ENCODE peak calls at places on chromosomes 5 and 9, in ten cellular contexts. One of them, this sample, is unnamed.

GRCh38 chr9:98083059-98083458 is 26.5 kb downstream of the NANS start:
- DNase-seq in astrocyte: no peak
- DNase-seq in cardiac muscle cell: no peak
- DNase-seq in breast epithelium: no peak
- DNase-seq in CD4-positive, alpha-beta T cell: no peak
- DNase-seq in lung: no peak
- DNase-seq in AG09319: no peak
- DNase-seq in progenitor cell of endocrine pancreas: no peak
- DNase-seq in IMR-90: peak
- DNase-seq in astrocyte of the spinal cord: no peak
- DNase-seq in this sample: no peak

GRCh38 chr5:64789457-64789856 is 20.7 kb downstream of the CWC27 start:
- DNase-seq in astrocyte: peak
- DNase-seq in cardiac muscle cell: no peak
- DNase-seq in breast epithelium: no peak
- DNase-seq in CD4-positive, alpha-beta T cell: no peak
- DNase-seq in lung: no peak
- DNase-seq in AG09319: peak
- DNase-seq in progenitor cell of endocrine pancreas: no peak
- DNase-seq in IMR-90: peak
- DNase-seq in astrocyte of the spinal cord: peak
- DNase-seq in this sample: no peak

GRCh38 chr5:342501-343460 is 21.3 kb downstream of the AHRR start:
- DNase-seq in astrocyte: no peak
- DNase-seq in cardiac muscle cell: no peak
- DNase-seq in breast epithelium: no peak
- DNase-seq in CD4-positive, alpha-beta T cell: no peak
- DNase-seq in lung: no peak
- DNase-seq in AG09319: no peak
- DNase-seq in progenitor cell of endocrine pancreas: no peak
- DNase-seq in IMR-90: no peak
- DNase-seq in astrocyte of the spinal cord: no peak
- DNase-seq in this sample: no peak

GRCh38 chr5:115579747-115580173 is 22.5 kb downstream of the TICAM2 start:
- DNase-seq in astrocyte: no peak
- DNase-seq in cardiac muscle cell: no peak
- DNase-seq in breast epithelium: no peak
- DNase-seq in CD4-positive, alpha-beta T cell: no peak
- DNase-seq in lung: no peak
- DNase-seq in AG09319: no peak
- DNase-seq in progenitor cell of endocrine pancreas: no peak
- DNase-seq in IMR-90: no peak
- DNase-seq in astrocyte of the spinal cord: peak
- DNase-seq in this sample: no peak

GRCh38 chr9:72442212-72442607 is 77.2 kb upstream of the ZFAND5 start:
- DNase-seq in astrocyte: peak
- DNase-seq in cardiac muscle cell: no peak
- DNase-seq in breast epithelium: no peak
- DNase-seq in CD4-positive, alpha-beta T cell: no peak
- DNase-seq in lung: no peak
- DNase-seq in AG09319: peak
- DNase-seq in progenitor cell of endocrine pancreas: no peak
- DNase-seq in IMR-90: peak
- DNase-seq in astrocyte of the spinal cord: peak
- DNase-seq in this sample: no peak

GRCh38 chr9:83966209-83966582 is 13.8 kb downstream of the HNRNPK start:
- DNase-seq in astrocyte: no peak
- DNase-seq in cardiac muscle cell: no peak
- DNase-seq in breast epithelium: no peak
- DNase-seq in CD4-positive, alpha-beta T cell: no peak
- DNase-seq in lung: no peak
- DNase-seq in AG09319: no peak
- DNase-seq in progenitor cell of endocrine pancreas: no peak
- DNase-seq in IMR-90: no peak
- DNase-seq in astrocyte of the spinal cord: no peak
- DNase-seq in this sample: no peak

GRCh38 chr9:93198839-93199625 is 15.1 kb downstream of the WNK2 start:
- DNase-seq in astrocyte: no peak
- DNase-seq in cardiac muscle cell: no peak
- DNase-seq in breast epithelium: no peak
- DNase-seq in CD4-positive, alpha-beta T cell: no peak
- DNase-seq in lung: no peak
- DNase-seq in AG09319: no peak
- DNase-seq in progenitor cell of endocrine pancreas: no peak
- DNase-seq in IMR-90: no peak
- DNase-seq in astrocyte of the spinal cord: no peak
- DNase-seq in this sample: no peak

GRCh38 chr5:147403659-147404640 is 105.9 kb downstream of the DPYSL3 start:
- DNase-seq in astrocyte: peak
- DNase-seq in cardiac muscle cell: peak
- DNase-seq in breast epithelium: no peak
- DNase-seq in CD4-positive, alpha-beta T cell: no peak
- DNase-seq in lung: peak
- DNase-seq in AG09319: peak
- DNase-seq in progenitor cell of endocrine pancreas: no peak
- DNase-seq in IMR-90: peak
- DNase-seq in astrocyte of the spinal cord: peak
- DNase-seq in this sample: no peak

GRCh38 chr9:95876595-95876994 is 1.1 kb downstream of the ERCC6L2 start:
- DNase-seq in astrocyte: no peak
- DNase-seq in cardiac muscle cell: peak
- DNase-seq in breast epithelium: no peak
- DNase-seq in CD4-positive, alpha-beta T cell: no peak
- DNase-seq in lung: no peak
- DNase-seq in AG09319: no peak
- DNase-seq in progenitor cell of endocrine pancreas: no peak
- DNase-seq in IMR-90: peak
- DNase-seq in astrocyte of the spinal cord: no peak
- DNase-seq in this sample: no peak

GRCh38 chr5:54651482-54652076 is 134.0 kb downstream of the SNX18 start:
- DNase-seq in astrocyte: peak
- DNase-seq in cardiac muscle cell: peak
- DNase-seq in breast epithelium: peak
- DNase-seq in CD4-positive, alpha-beta T cell: no peak
- DNase-seq in lung: peak
- DNase-seq in AG09319: no peak
- DNase-seq in progenitor cell of endocrine pancreas: no peak
- DNase-seq in IMR-90: peak
- DNase-seq in astrocyte of the spinal cord: peak
- DNase-seq in this sample: no peak

GRCh38 chr5:131787736-131788135 is 9.1 kb downstream of the FNIP1 start:
- DNase-seq in astrocyte: no peak
- DNase-seq in cardiac muscle cell: no peak
- DNase-seq in breast epithelium: no peak
- DNase-seq in CD4-positive, alpha-beta T cell: no peak
- DNase-seq in lung: no peak
- DNase-seq in AG09319: no peak
- DNase-seq in progenitor cell of endocrine pancreas: no peak
- DNase-seq in IMR-90: no peak
- DNase-seq in astrocyte of the spinal cord: no peak
- DNase-seq in this sample: no peak

GRCh38 chr9:132160802-132161742 is 786 bp upstream of the NTNG2 start:
- DNase-seq in astrocyte: peak
- DNase-seq in cardiac muscle cell: no peak
- DNase-seq in breast epithelium: no peak
- DNase-seq in CD4-positive, alpha-beta T cell: peak
- DNase-seq in lung: no peak
- DNase-seq in AG09319: no peak
- DNase-seq in progenitor cell of endocrine pancreas: no peak
- DNase-seq in IMR-90: peak
- DNase-seq in astrocyte of the spinal cord: peak
- DNase-seq in this sample: peak

GRCh38 chr9:91884746-91885687 is 65.0 kb downstream of the ROR2 start:
- DNase-seq in astrocyte: peak
- DNase-seq in cardiac muscle cell: no peak
- DNase-seq in breast epithelium: no peak
- DNase-seq in CD4-positive, alpha-beta T cell: no peak
- DNase-seq in lung: no peak
- DNase-seq in AG09319: no peak
- DNase-seq in progenitor cell of endocrine pancreas: no peak
- DNase-seq in IMR-90: peak
- DNase-seq in astrocyte of the spinal cord: no peak
- DNase-seq in this sample: no peak

GRCh38 chr5:15695171-15695676 is 195.2 kb downstream of the FBXL7 start:
- DNase-seq in astrocyte: peak
- DNase-seq in cardiac muscle cell: peak
- DNase-seq in breast epithelium: no peak
- DNase-seq in CD4-positive, alpha-beta T cell: no peak
- DNase-seq in lung: no peak
- DNase-seq in AG09319: no peak
- DNase-seq in progenitor cell of endocrine pancreas: no peak
- DNase-seq in IMR-90: peak
- DNase-seq in astrocyte of the spinal cord: peak
- DNase-seq in this sample: no peak

DNA sequence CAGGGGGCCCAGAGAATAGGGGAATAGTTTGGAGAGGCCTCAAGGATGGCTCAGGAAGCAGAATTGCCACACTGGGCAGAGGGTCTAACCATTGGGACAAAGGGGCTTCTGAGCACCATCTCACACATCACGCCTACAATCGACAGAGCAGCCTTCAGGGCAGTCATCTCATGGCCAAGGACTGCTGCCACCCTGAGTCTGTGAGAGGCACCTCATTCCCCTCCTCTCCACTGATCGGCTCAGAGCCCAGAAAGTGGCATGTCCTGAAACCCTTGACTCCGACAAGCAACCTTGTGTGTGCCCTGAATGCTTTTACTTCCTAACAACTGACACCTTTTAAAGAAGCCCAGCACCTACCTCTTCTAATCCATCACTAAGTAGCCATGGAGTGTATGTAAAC is 128.9 kb upstream of the PTPN3 start:
- DNase-seq in astrocyte: no peak
- DNase-seq in cardiac muscle cell: no peak
- DNase-seq in breast epithelium: no peak
- DNase-seq in CD4-positive, alpha-beta T cell: no peak
- DNase-seq in lung: no peak
- DNase-seq in AG09319: no peak
- DNase-seq in progenitor cell of endocrine pancreas: no peak
- DNase-seq in IMR-90: no peak
- DNase-seq in astrocyte of the spinal cord: no peak
- DNase-seq in this sample: no peak
- TF ChIP-seq CTCF in astrocyte: no peak
- TF ChIP-seq CTCF in cardiac muscle cell: no peak
- TF ChIP-seq CTCF in breast epithelium: no peak
- TF ChIP-seq CTCF in CD4-positive, alpha-beta T cell: no peak
- TF ChIP-seq CTCF in lung: no peak
- TF ChIP-seq CTCF in AG09319: no peak
- TF ChIP-seq CTCF in progenitor cell of endocrine pancreas: no peak
- TF ChIP-seq CTCF in IMR-90: no peak
- TF ChIP-seq CTCF in astrocyte of the spinal cord: no peak
- TF ChIP-seq CTCF in this sample: no peak

GRCh38 chr5:73152411-73153388 is 20.3 kb upstream of the TMEM174 start:
- DNase-seq in astrocyte: no peak
- DNase-seq in cardiac muscle cell: no peak
- DNase-seq in breast epithelium: no peak
- DNase-seq in CD4-positive, alpha-beta T cell: no peak
- DNase-seq in lung: no peak
- DNase-seq in AG09319: no peak
- DNase-seq in progenitor cell of endocrine pancreas: no peak
- DNase-seq in IMR-90: no peak
- DNase-seq in astrocyte of the spinal cord: no peak
- DNase-seq in this sample: no peak
- TF ChIP-seq CTCF in astrocyte: no peak
- TF ChIP-seq CTCF in cardiac muscle cell: no peak
- TF ChIP-seq CTCF in breast epithelium: no peak
- TF ChIP-seq CTCF in CD4-positive, alpha-beta T cell: no peak
- TF ChIP-seq CTCF in lung: no peak
- TF ChIP-seq CTCF in AG09319: no peak
- TF ChIP-seq CTCF in progenitor cell of endocrine pancreas: peak
- TF ChIP-seq CTCF in IMR-90: no peak
- TF ChIP-seq CTCF in astrocyte of the spinal cord: no peak
- TF ChIP-seq CTCF in this sample: no peak

GRCh38 chr5:43042176-43042625 is 2.1 kb upstream of the ANXA2R start:
- DNase-seq in astrocyte: peak
- DNase-seq in cardiac muscle cell: peak
- DNase-seq in breast epithelium: peak
- DNase-seq in CD4-positive, alpha-beta T cell: peak
- DNase-seq in lung: peak
- DNase-seq in AG09319: no peak
- DNase-seq in progenitor cell of endocrine pancreas: no peak
- DNase-seq in IMR-90: peak
- DNase-seq in astrocyte of the spinal cord: peak
- DNase-seq in this sample: peak
- TF ChIP-seq CTCF in astrocyte: no peak
- TF ChIP-seq CTCF in cardiac muscle cell: peak
- TF ChIP-seq CTCF in breast epithelium: no peak
- TF ChIP-seq CTCF in CD4-positive, alpha-beta T cell: no peak
- TF ChIP-seq CTCF in lung: no peak
- TF ChIP-seq CTCF in AG09319: peak
- TF ChIP-seq CTCF in progenitor cell of endocrine pancreas: peak
- TF ChIP-seq CTCF in IMR-90: no peak
- TF ChIP-seq CTCF in astrocyte of the spinal cord: no peak
- TF ChIP-seq CTCF in this sample: no peak

GRCh38 chr5:103464801-103465484 is 97.6 kb downstream of the NUDT12 start:
- DNase-seq in astrocyte: no peak
- DNase-seq in cardiac muscle cell: no peak
- DNase-seq in breast epithelium: no peak
- DNase-seq in CD4-positive, alpha-beta T cell: no peak
- DNase-seq in lung: no peak
- DNase-seq in AG09319: no peak
- DNase-seq in progenitor cell of endocrine pancreas: no peak
- DNase-seq in IMR-90: no peak
- DNase-seq in astrocyte of the spinal cord: no peak
- DNase-seq in this sample: no peak
- TF ChIP-seq CTCF in astrocyte: peak
- TF ChIP-seq CTCF in cardiac muscle cell: peak
- TF ChIP-seq CTCF in breast epithelium: no peak
- TF ChIP-seq CTCF in CD4-positive, alpha-beta T cell: no peak
- TF ChIP-seq CTCF in lung: no peak
- TF ChIP-seq CTCF in AG09319: peak
- TF ChIP-seq CTCF in progenitor cell of endocrine pancreas: no peak
- TF ChIP-seq CTCF in IMR-90: peak
- TF ChIP-seq CTCF in astrocyte of the spinal cord: peak
- TF ChIP-seq CTCF in this sample: no peak